ENCODE peak calls at places on chromosomes 5 and 9, in five cellular contexts. One of them, this sample, is unnamed.

GRCh38 chr5:64835266-64835665 is 66.5 kb downstream of the CWC27 start:
- DNase-seq in dorsolateral prefrontal cortex: no peak
- DNase-seq in activated CD8-positive, alpha-beta T cell treated with anti-CD3 and anti-CD28 coated beads for 36 hours: no peak
- DNase-seq in vagina: no peak
- DNase-seq in upper lobe of right lung: no peak
- DNase-seq in this sample: no peak

GRCh38 chr5:146893991-146894390 is 15.4 kb upstream of the PPP2R2B start:
- DNase-seq in activated CD8-positive, alpha-beta T cell treated with anti-CD3 and anti-CD28 coated beads for 36 hours: no peak
- DNase-seq in dorsolateral prefrontal cortex: no peak
- DNase-seq in vagina: no peak
- DNase-seq in upper lobe of right lung: no peak
- DNase-seq in this sample: no peak

GRCh38 chr5:139636975-139637408 is 11.2 kb upstream of the CXXC5 start:
- DNase-seq in vagina: no peak
- DNase-seq in dorsolateral prefrontal cortex: no peak
- DNase-seq in activated CD8-positive, alpha-beta T cell treated with anti-CD3 and anti-CD28 coated beads for 36 hours: peak
- DNase-seq in upper lobe of right lung: no peak
- DNase-seq in this sample: no peak

GRCh38 chr9:14350766-14351165 is 36.8 kb upstream of the NFIB start:
- DNase-seq in activated CD8-positive, alpha-beta T cell treated with anti-CD3 and anti-CD28 coated beads for 36 hours: no peak
- DNase-seq in vagina: no peak
- DNase-seq in upper lobe of right lung: no peak
- DNase-seq in dorsolateral prefrontal cortex: no peak
- DNase-seq in this sample: no peak

GRCh38 chr5:145554399-145554798 is 280.7 kb downstream of the PRELID2 start:
- DNase-seq in activated CD8-positive, alpha-beta T cell treated with anti-CD3 and anti-CD28 coated beads for 36 hours: no peak
- DNase-seq in upper lobe of right lung: no peak
- DNase-seq in dorsolateral prefrontal cortex: no peak
- DNase-seq in vagina: no peak
- DNase-seq in this sample: no peak

GRCh38 chr5:9052421-9052820 is 493.5 kb downstream of the SEMA5A start:
- DNase-seq in dorsolateral prefrontal cortex: no peak
- DNase-seq in activated CD8-positive, alpha-beta T cell treated with anti-CD3 and anti-CD28 coated beads for 36 hours: no peak
- DNase-seq in upper lobe of right lung: no peak
- DNase-seq in vagina: no peak
- DNase-seq in this sample: no peak

GRCh38 chr5:55222061-55222818 is 4.9 kb downstream of the MCIDAS start:
- DNase-seq in activated CD8-positive, alpha-beta T cell treated with anti-CD3 and anti-CD28 coated beads for 36 hours: no peak
- DNase-seq in upper lobe of right lung: no peak
- DNase-seq in dorsolateral prefrontal cortex: no peak
- DNase-seq in vagina: no peak
- DNase-seq in this sample: no peak

GRCh38 chr5:53091304-53091703 is 18.3 kb downstream of the MOCS2 start:
- DNase-seq in vagina: no peak
- DNase-seq in activated CD8-positive, alpha-beta T cell treated with anti-CD3 and anti-CD28 coated beads for 36 hours: no peak
- DNase-seq in dorsolateral prefrontal cortex: no peak
- DNase-seq in upper lobe of right lung: no peak
- DNase-seq in this sample: no peak

GRCh38 chr9:99184073-99184426 is 37.7 kb downstream of the ALG2 start:
- DNase-seq in upper lobe of right lung: no peak
- DNase-seq in dorsolateral prefrontal cortex: no peak
- DNase-seq in vagina: no peak
- DNase-seq in activated CD8-positive, alpha-beta T cell treated with anti-CD3 and anti-CD28 coated beads for 36 hours: no peak
- DNase-seq in this sample: no peak

GRCh38 chr5:157554180-157555030 is 21.2 kb downstream of the ADAM19 start:
- DNase-seq in activated CD8-positive, alpha-beta T cell treated with anti-CD3 and anti-CD28 coated beads for 36 hours: no peak
- DNase-seq in dorsolateral prefrontal cortex: no peak
- DNase-seq in vagina: no peak
- DNase-seq in upper lobe of right lung: no peak
- DNase-seq in this sample: no peak

GRCh38 chr5:14017904-14018303 is 73.4 kb upstream of the DNAH5 start:
- DNase-seq in activated CD8-positive, alpha-beta T cell treated with anti-CD3 and anti-CD28 coated beads for 36 hours: no peak
- DNase-seq in dorsolateral prefrontal cortex: no peak
- DNase-seq in vagina: no peak
- DNase-seq in upper lobe of right lung: no peak
- DNase-seq in this sample: no peak

GRCh38 chr5:67643531-67643930 is 446.9 kb upstream of the CD180 start:
- DNase-seq in dorsolateral prefrontal cortex: no peak
- DNase-seq in vagina: no peak
- DNase-seq in activated CD8-positive, alpha-beta T cell treated with anti-CD3 and anti-CD28 coated beads for 36 hours: no peak
- DNase-seq in upper lobe of right lung: no peak
- DNase-seq in this sample: no peak

GRCh38 chr5:141935538-141935937 is 11.9 kb downstream of the DELE1 start:
- DNase-seq in upper lobe of right lung: no peak
- DNase-seq in activated CD8-positive, alpha-beta T cell treated with anti-CD3 and anti-CD28 coated beads for 36 hours: no peak
- DNase-seq in dorsolateral prefrontal cortex: no peak
- DNase-seq in vagina: no peak
- DNase-seq in this sample: no peak

GRCh38 chr9:81535542-81536241 is 153.7 kb downstream of the TLE1 start:
- DNase-seq in activated CD8-positive, alpha-beta T cell treated with anti-CD3 and anti-CD28 coated beads for 36 hours: no peak
- DNase-seq in dorsolateral prefrontal cortex: no peak
- DNase-seq in vagina: no peak
- DNase-seq in upper lobe of right lung: no peak
- DNase-seq in this sample: no peak

GRCh38 chr5:54013556-54014157 is 296.7 kb downstream of the ARL15 start:
- DNase-seq in upper lobe of right lung: no peak
- DNase-seq in activated CD8-positive, alpha-beta T cell treated with anti-CD3 and anti-CD28 coated beads for 36 hours: peak
- DNase-seq in dorsolateral prefrontal cortex: no peak
- DNase-seq in vagina: no peak
- DNase-seq in this sample: no peak

GRCh38 chr9:77521091-77521490 is 127.0 kb downstream of the GNA14 start:
- DNase-seq in vagina: no peak
- DNase-seq in upper lobe of right lung: no peak
- DNase-seq in activated CD8-positive, alpha-beta T cell treated with anti-CD3 and anti-CD28 coated beads for 36 hours: no peak
- DNase-seq in dorsolateral prefrontal cortex: peak
- DNase-seq in this sample: no peak

GRCh38 chr5:74798977-74799911 is 32.2 kb downstream of the NSA2 start:
- DNase-seq in dorsolateral prefrontal cortex: peak
- DNase-seq in vagina: no peak
- DNase-seq in activated CD8-positive, alpha-beta T cell treated with anti-CD3 and anti-CD28 coated beads for 36 hours: no peak
- DNase-seq in upper lobe of right lung: no peak
- DNase-seq in this sample: no peak

GRCh38 chr5:103330875-103331274 is 72.3 kb downstream of the MACIR start:
- DNase-seq in activated CD8-positive, alpha-beta T cell treated with anti-CD3 and anti-CD28 coated beads for 36 hours: no peak
- DNase-seq in upper lobe of right lung: no peak
- DNase-seq in vagina: no peak
- DNase-seq in dorsolateral prefrontal cortex: no peak
- DNase-seq in this sample: no peak

GRCh38 chr5:761854-762685 is 22.5 kb downstream of the ZDHHC11B start:
- DNase-seq in vagina: peak
- DNase-seq in activated CD8-positive, alpha-beta T cell treated with anti-CD3 and anti-CD28 coated beads for 36 hours: no peak
- DNase-seq in upper lobe of right lung: peak
- DNase-seq in dorsolateral prefrontal cortex: peak
- DNase-seq in this sample: no peak

GRCh38 chr9:86176468-86176867 is 77.1 kb upstream of the GOLM1 start:
- DNase-seq in dorsolateral prefrontal cortex: no peak
- DNase-seq in vagina: no peak
- DNase-seq in activated CD8-positive, alpha-beta T cell treated with anti-CD3 and anti-CD28 coated beads for 36 hours: no peak
- DNase-seq in upper lobe of right lung: no peak
- DNase-seq in this sample: no peak

GRCh38 chr9:95499101-95499676 is 17.6 kb downstream of the PTCH1 start:
- DNase-seq in vagina: no peak
- DNase-seq in dorsolateral prefrontal cortex: no peak
- DNase-seq in activated CD8-positive, alpha-beta T cell treated with anti-CD3 and anti-CD28 coated beads for 36 hours: no peak
- DNase-seq in upper lobe of right lung: no peak
- DNase-seq in this sample: no peak

GRCh38 chr5:96226941-96227552 is 206.0 kb downstream of the PCSK1 start:
- DNase-seq in upper lobe of right lung: no peak
- DNase-seq in dorsolateral prefrontal cortex: no peak
- DNase-seq in vagina: no peak
- DNase-seq in activated CD8-positive, alpha-beta T cell treated with anti-CD3 and anti-CD28 coated beads for 36 hours: no peak
- DNase-seq in this sample: no peak

GRCh38 chr5:178356459-178356872 is 123.9 kb upstream of the PHYKPL start:
- DNase-seq in upper lobe of right lung: no peak
- DNase-seq in activated CD8-positive, alpha-beta T cell treated with anti-CD3 and anti-CD28 coated beads for 36 hours: peak
- DNase-seq in dorsolateral prefrontal cortex: peak
- DNase-seq in vagina: no peak
- DNase-seq in this sample: peak

GRCh38 chr9:18689166-18689565 is 215.2 kb downstream of the ADAMTSL1 start:
- DNase-seq in activated CD8-positive, alpha-beta T cell treated with anti-CD3 and anti-CD28 coated beads for 36 hours: no peak
- DNase-seq in upper lobe of right lung: no peak
- DNase-seq in dorsolateral prefrontal cortex: no peak
- DNase-seq in vagina: no peak
- DNase-seq in this sample: no peak

GRCh38 chr9:80030801-80031200 is 459.0 kb downstream of the TLE4 start:
- DNase-seq in vagina: no peak
- DNase-seq in dorsolateral prefrontal cortex: no peak
- DNase-seq in upper lobe of right lung: no peak
- DNase-seq in activated CD8-positive, alpha-beta T cell treated with anti-CD3 and anti-CD28 coated beads for 36 hours: no peak
- DNase-seq in this sample: no peak

GRCh38 chr9:124897570-124898460 is 35.9 kb downstream of the ARPC5L start:
- DNase-seq in upper lobe of right lung: no peak
- DNase-seq in activated CD8-positive, alpha-beta T cell treated with anti-CD3 and anti-CD28 coated beads for 36 hours: no peak
- DNase-seq in vagina: no peak
- DNase-seq in dorsolateral prefrontal cortex: no peak
- DNase-seq in this sample: no peak

GRCh38 chr9:117723986-117724654 is 19.9 kb downstream of the TLR4 start:
- DNase-seq in upper lobe of right lung: no peak
- DNase-seq in dorsolateral prefrontal cortex: no peak
- DNase-seq in vagina: no peak
- DNase-seq in activated CD8-positive, alpha-beta T cell treated with anti-CD3 and anti-CD28 coated beads for 36 hours: no peak
- DNase-seq in this sample: no peak

GRCh38 chr5:175214152-175214551 is 229.8 kb downstream of the DRD1 start:
- DNase-seq in upper lobe of right lung: no peak
- DNase-seq in vagina: no peak
- DNase-seq in dorsolateral prefrontal cortex: peak
- DNase-seq in activated CD8-positive, alpha-beta T cell treated with anti-CD3 and anti-CD28 coated beads for 36 hours: no peak
- DNase-seq in this sample: no peak

GRCh38 chr5:10519729-10520128 is 44.1 kb upstream of the ANKRD33B start:
- DNase-seq in vagina: no peak
- DNase-seq in upper lobe of right lung: no peak
- DNase-seq in activated CD8-positive, alpha-beta T cell treated with anti-CD3 and anti-CD28 coated beads for 36 hours: no peak
- DNase-seq in dorsolateral prefrontal cortex: no peak
- DNase-seq in this sample: no peak

GRCh38 chr9:16138961-16139441 is 586.2 kb downstream of the CCDC171 start:
- DNase-seq in dorsolateral prefrontal cortex: no peak
- DNase-seq in activated CD8-positive, alpha-beta T cell treated with anti-CD3 and anti-CD28 coated beads for 36 hours: no peak
- DNase-seq in vagina: no peak
- DNase-seq in upper lobe of right lung: no peak
- DNase-seq in this sample: no peak

GRCh38 chr5:167785896-167786295 is 505.5 kb upstream of the WWC1 start:
- DNase-seq in upper lobe of right lung: no peak
- DNase-seq in activated CD8-positive, alpha-beta T cell treated with anti-CD3 and anti-CD28 coated beads for 36 hours: no peak
- DNase-seq in vagina: no peak
- DNase-seq in dorsolateral prefrontal cortex: no peak
- DNase-seq in this sample: no peak

GRCh38 chr9:70617033-70617432 is 202.6 kb upstream of the KLF9 start:
- DNase-seq in activated CD8-positive, alpha-beta T cell treated with anti-CD3 and anti-CD28 coated beads for 36 hours: no peak
- DNase-seq in upper lobe of right lung: no peak
- DNase-seq in dorsolateral prefrontal cortex: no peak
- DNase-seq in vagina: no peak
- DNase-seq in this sample: no peak

GRCh38 chr5:23930985-23931384 is 423.6 kb downstream of the PRDM9 start:
- DNase-seq in activated CD8-positive, alpha-beta T cell treated with anti-CD3 and anti-CD28 coated beads for 36 hours: no peak
- DNase-seq in dorsolateral prefrontal cortex: no peak
- DNase-seq in upper lobe of right lung: no peak
- DNase-seq in vagina: no peak
- DNase-seq in this sample: no peak
- TF ChIP-seq CTCF in activated CD8-positive, alpha-beta T cell treated with anti-CD3 and anti-CD28 coated beads for 36 hours: no peak
- TF ChIP-seq CTCF in dorsolateral prefrontal cortex: no peak
- TF ChIP-seq CTCF in upper lobe of right lung: no peak
- TF ChIP-seq CTCF in vagina: no peak
- TF ChIP-seq CTCF in this sample: no peak

DNA sequence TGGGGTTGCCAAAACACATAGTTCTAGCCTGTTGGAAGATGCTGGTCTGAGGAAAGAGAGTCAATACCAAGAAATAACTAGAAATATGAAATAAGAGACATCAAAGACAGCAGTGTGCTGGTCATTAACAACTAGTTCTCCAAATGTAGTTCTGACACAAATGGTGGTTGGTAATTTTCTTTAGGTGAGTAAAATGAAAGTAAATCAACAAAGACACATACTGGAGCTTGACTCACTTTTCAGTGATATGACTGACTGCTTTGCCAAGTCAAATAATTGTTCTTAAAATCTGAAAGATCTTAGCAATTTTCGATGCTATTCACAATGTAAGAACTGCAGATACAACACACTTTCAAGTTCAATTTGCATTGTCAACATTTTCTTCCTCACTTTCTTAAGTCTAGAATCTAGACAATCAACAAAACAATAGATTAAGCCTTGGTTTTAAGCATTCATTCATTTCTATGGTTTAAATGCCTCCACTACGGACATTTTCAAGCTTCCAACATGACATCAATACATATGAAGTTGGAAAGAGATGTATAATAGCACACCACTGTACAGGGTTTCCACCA is 166.8 kb upstream of the MAP3K1 start:
- DNase-seq in dorsolateral prefrontal cortex: no peak
- DNase-seq in upper lobe of right lung: no peak
- DNase-seq in vagina: no peak
- DNase-seq in activated CD8-positive, alpha-beta T cell treated with anti-CD3 and anti-CD28 coated beads for 36 hours: no peak
- DNase-seq in this sample: no peak
- TF ChIP-seq CTCF in dorsolateral prefrontal cortex: no peak
- TF ChIP-seq CTCF in upper lobe of right lung: no peak
- TF ChIP-seq CTCF in vagina: no peak
- TF ChIP-seq CTCF in activated CD8-positive, alpha-beta T cell treated with anti-CD3 and anti-CD28 coated beads for 36 hours: no peak
- TF ChIP-seq CTCF in this sample: no peak

GRCh38 chr9:87792831-87793288 is 66.9 kb downstream of the CTSL start:
- DNase-seq in activated CD8-positive, alpha-beta T cell treated with anti-CD3 and anti-CD28 coated beads for 36 hours: peak
- DNase-seq in dorsolateral prefrontal cortex: no peak
- DNase-seq in upper lobe of right lung: peak
- DNase-seq in vagina: peak
- DNase-seq in this sample: no peak
- TF ChIP-seq CTCF in activated CD8-positive, alpha-beta T cell treated with anti-CD3 and anti-CD28 coated beads for 36 hours: no peak
- TF ChIP-seq CTCF in dorsolateral prefrontal cortex: no peak
- TF ChIP-seq CTCF in upper lobe of right lung: peak
- TF ChIP-seq CTCF in vagina: no peak
- TF ChIP-seq CTCF in this sample: no peak

GRCh38 chr5:180352116-180352975 is 790 bp downstream of the GFPT2 start:
- DNase-seq in dorsolateral prefrontal cortex: no peak
- DNase-seq in upper lobe of right lung: no peak
- DNase-seq in activated CD8-positive, alpha-beta T cell treated with anti-CD3 and anti-CD28 coated beads for 36 hours: no peak
- DNase-seq in vagina: no peak
- DNase-seq in this sample: peak
- TF ChIP-seq CTCF in dorsolateral prefrontal cortex: no peak
- TF ChIP-seq CTCF in upper lobe of right lung: no peak
- TF ChIP-seq CTCF in activated CD8-positive, alpha-beta T cell treated with anti-CD3 and anti-CD28 coated beads for 36 hours: no peak
- TF ChIP-seq CTCF in vagina: no peak
- TF ChIP-seq CTCF in this sample: no peak

GRCh38 chr5:12861891-12862290 is 957.6 kb upstream of the CTNND2 start:
- DNase-seq in dorsolateral prefrontal cortex: no peak
- DNase-seq in vagina: no peak
- DNase-seq in activated CD8-positive, alpha-beta T cell treated with anti-CD3 and anti-CD28 coated beads for 36 hours: no peak
- DNase-seq in upper lobe of right lung: no peak
- DNase-seq in this sample: no peak
- TF ChIP-seq CTCF in dorsolateral prefrontal cortex: no peak
- TF ChIP-seq CTCF in vagina: no peak
- TF ChIP-seq CTCF in activated CD8-positive, alpha-beta T cell treated with anti-CD3 and anti-CD28 coated beads for 36 hours: no peak
- TF ChIP-seq CTCF in upper lobe of right lung: no peak
- TF ChIP-seq CTCF in this sample: no peak